ENCODE peak calls at places on chromosomes 2 and 18, in ten cellular contexts. K is RWPE1, M is lower lobe of right lung, W is GM12878, X is sigmoid colon, I is epithelial cell of esophagus, D is upper lobe of right lung, L is fibroblast of lung, N is GM10248, F is HFF-Myc. R is an unnamed sample.

GRCh38 chr2:176147215-176147789 is 4.0 kb upstream of the HOXD4 start:
- DNase-seq in M (no peak), K (no peak), L (no peak), F (no peak), X (no peak), W (no peak), I (no peak), N (no peak), D (no peak), R (no peak)

GRCh38 chr2:173983414-173983871 is 18.3 kb upstream of the SP3 start:
- DNase-seq in L (peak), M (no peak), K (no peak), W (no peak), D (no peak), I (no peak), F (no peak), N (no peak), X (no peak), R (peak)

GRCh38 chr18:67290421-67290820 is 226.1 kb downstream of the DSEL start:
- DNase-seq in M (no peak), F (no peak), W (no peak), K (no peak), N (no peak), D (no peak), X (no peak), L (peak), I (no peak), R (no peak)

GRCh38 chr2:220785181-220785580 is 786.9 kb downstream of the EPHA4 start:
- DNase-seq in I (peak), D (no peak), L (no peak), X (no peak), K (no peak), W (no peak), M (no peak), F (no peak), N (no peak), R (no peak)

GRCh38 chr18:7931763-7932162 is 364.6 kb downstream of the PTPRM start:
- DNase-seq in M (no peak), L (no peak), X (no peak), N (no peak), F (no peak), I (no peak), D (no peak), K (no peak), W (no peak), R (no peak)

GRCh38 chr2:31268344-31268743 is 34.4 kb downstream of the EHD3 start:
- DNase-seq in W (no peak), N (no peak), F (no peak), M (no peak), X (no peak), K (no peak), I (peak), D (no peak), L (no peak), R (no peak)

GRCh38 chr2:88919087-88919738 is 227.7 kb downstream of the RPIA start:
- DNase-seq in I (peak), D (no peak), K (peak), N (no peak), W (no peak), M (no peak), L (peak), F (no peak), X (no peak), R (no peak)

GRCh38 chr18:36402765-36403396 is 105.4 kb downstream of the FHOD3 start:
- DNase-seq in N (no peak), I (no peak), K (no peak), M (no peak), L (peak), X (peak), W (no peak), D (no peak), F (no peak), R (peak)

GRCh38 chr2:238774980-238775509 is 72.8 kb upstream of the TWIST2 start:
- DNase-seq in M (no peak), D (no peak), I (no peak), L (no peak), X (no peak), K (no peak), N (no peak), F (no peak), W (no peak), R (no peak)

GRCh38 chr2:239674981-239675855 is 274.4 kb upstream of the HDAC4 start:
- DNase-seq in W (no peak), X (no peak), D (peak), K (no peak), L (no peak), M (no peak), I (no peak), F (no peak), N (no peak), R (no peak)

GRCh38 chr18:37654034-37654433 is 88.4 kb upstream of the CELF4 start:
- DNase-seq in W (no peak), I (no peak), M (no peak), L (no peak), D (no peak), X (no peak), N (no peak), F (no peak), K (no peak), R (no peak)

GRCh38 chr2:64015386-64015785 is 3.8 kb downstream of the VPS54 start:
- DNase-seq in F (no peak), D (no peak), M (no peak), N (no peak), I (no peak), L (no peak), X (no peak), W (no peak), K (no peak), R (no peak)

GRCh38 chr2:150120271-150120950 is 367.1 kb downstream of the RND3 start:
- DNase-seq in N (no peak), X (no peak), M (no peak), W (no peak), L (no peak), K (no peak), D (no peak), I (no peak), F (no peak), R (no peak)

GRCh38 chr2:190216829-190217228 is 102.8 kb downstream of the HIBCH start:
- DNase-seq in L (no peak), W (no peak), K (no peak), X (no peak), M (no peak), D (no peak), I (no peak), F (no peak), N (no peak), R (no peak)

GRCh38 chr2:41698787-41699422 is 348.9 kb upstream of the PKDCC start:
- DNase-seq in I (peak), D (peak), M (no peak), K (no peak), W (no peak), X (peak), L (peak), F (no peak), N (peak), R (no peak)

GRCh38 chr18:58590231-58590630 is 38.7 kb downstream of the ALPK2 start:
- DNase-seq in F (no peak), X (peak), I (no peak), K (no peak), L (no peak), W (no peak), N (no peak), M (no peak), D (no peak), R (no peak)

GRCh38 chr2:147040585-147041494 is 804.0 kb upstream of the ACVR2A start:
- DNase-seq in I (no peak), F (no peak), X (no peak), N (no peak), W (no peak), K (no peak), M (no peak), L (no peak), D (no peak), R (no peak)

GRCh38 chr2:239058746-239059145 is 210.9 kb downstream of the TWIST2 start:
- DNase-seq in K (no peak), F (no peak), X (no peak), L (no peak), N (no peak), I (no peak), W (no peak), M (no peak), D (no peak), R (no peak)

GRCh38 chr2:235000426-235001236 is 48.8 kb downstream of the SH3BP4 start:
- DNase-seq in D (no peak), F (no peak), K (no peak), X (peak), M (no peak), L (peak), W (no peak), N (no peak), I (no peak), R (no peak)

GRCh38 chr2:219381448-219381847 is 6.3 kb downstream of the DNPEP start:
- DNase-seq in K (no peak), X (no peak), I (no peak), D (no peak), M (no peak), L (no peak), N (no peak), F (no peak), W (no peak), R (no peak)

DNA sequence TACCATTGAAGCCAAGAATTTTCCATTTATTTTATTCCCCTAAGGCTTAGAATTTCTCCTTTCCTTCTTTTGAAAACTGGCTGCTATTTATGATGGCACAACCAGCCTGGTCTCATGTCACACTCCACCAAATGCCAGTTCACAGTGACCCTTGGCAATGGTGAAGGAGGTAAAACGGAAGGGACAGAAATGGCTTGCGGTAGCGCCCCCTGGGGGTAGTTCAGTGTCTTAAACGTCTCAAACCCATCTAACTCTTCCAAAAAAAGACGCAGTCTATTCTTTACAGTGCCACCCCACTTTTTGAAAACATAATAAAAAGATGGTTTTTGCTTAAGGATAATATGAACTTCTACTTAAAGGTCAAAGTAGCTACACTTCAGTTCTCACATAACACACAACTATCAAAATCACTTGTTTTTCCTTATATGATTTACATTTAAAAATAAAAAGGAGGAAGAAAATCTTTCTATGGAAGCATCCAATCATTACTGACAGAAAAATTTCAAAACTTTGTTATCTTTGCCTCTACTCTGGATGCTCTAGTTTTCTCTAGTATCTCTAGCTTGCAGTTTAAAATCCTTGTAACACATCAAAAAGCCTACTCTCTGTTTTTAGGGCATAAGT is 28.0 kb downstream of the PNO1 start:
- DNase-seq in W (peak), D (peak), I (peak), N (peak), K (no peak), F (peak), M (peak), X (no peak), L (peak), R (peak)
- TF ChIP-seq CTCF in W (peak), D (peak), I (peak), N (peak), K (peak), F (peak), M (peak), X (peak), L (peak), R (peak)

GRCh38 chr2:121211689-121212151 is 73.3 kb downstream of the TFCP2L1 start:
- DNase-seq in W (no peak), N (no peak), K (peak), I (peak), D (no peak), X (no peak), F (no peak), M (peak), L (no peak), R (no peak)
- TF ChIP-seq CTCF in W (no peak), N (no peak), K (no peak), I (peak), D (no peak), X (no peak), F (no peak), M (no peak), L (no peak), R (no peak)

GRCh38 chr2:38037757-38038615 is 38.0 kb downstream of the CYP1B1 start:
- DNase-seq in M (no peak), N (peak), X (no peak), K (no peak), I (peak), L (peak), W (peak), F (no peak), D (no peak), R (no peak)
- TF ChIP-seq CTCF in M (peak), N (peak), X (peak), K (no peak), I (no peak), L (peak), W (peak), F (peak), D (peak), R (peak)

GRCh38 chr2:56676966-56677365 is 493.2 kb downstream of the CCDC85A start:
- DNase-seq in N (no peak), K (no peak), L (no peak), W (no peak), M (no peak), D (no peak), X (no peak), F (no peak), I (no peak), R (no peak)

GRCh38 chr2:56666758-56667157 is 483.0 kb downstream of the CCDC85A start:
- DNase-seq in F (no peak), W (no peak), I (no peak), N (no peak), K (no peak), X (no peak), M (no peak), D (no peak), L (no peak), R (no peak)

GRCh38 chr2:56671973-56672569 is 488.3 kb downstream of the CCDC85A start:
- DNase-seq in D (no peak), K (no peak), X (no peak), W (no peak), N (no peak), I (peak), L (no peak), M (no peak), F (no peak), R (no peak)
- TF ChIP-seq CTCF in D (no peak), K (no peak), X (no peak), W (no peak), N (no peak), I (no peak), L (no peak), M (no peak), F (no peak), R (no peak)

DNA sequence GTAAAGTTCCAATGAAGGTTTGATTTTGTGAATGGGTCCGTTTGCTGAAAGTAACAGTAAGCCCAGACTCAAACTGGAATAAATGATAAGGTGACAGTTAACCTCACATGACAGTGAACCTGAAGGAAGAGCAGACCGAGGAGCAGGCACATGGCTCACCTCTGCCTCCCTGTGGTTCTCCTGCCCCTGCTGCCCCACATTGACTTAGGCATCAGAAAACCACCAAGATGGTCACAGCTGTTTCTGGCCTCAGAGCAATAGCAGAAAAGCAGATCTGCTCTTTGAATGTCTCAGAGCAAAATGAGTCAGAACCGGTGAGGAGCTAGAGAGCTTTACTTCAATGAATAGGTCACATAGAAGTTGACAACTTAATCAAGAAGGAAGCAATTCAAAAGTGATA is 487.6 kb downstream of the METTL4 start:
- DNase-seq in K (no peak), L (no peak), I (peak), X (no peak), W (no peak), D (no peak), F (no peak), N (no peak), M (no peak), R (no peak)
- TF ChIP-seq CTCF in K (no peak), L (no peak), I (peak), X (no peak), W (peak), D (peak), F (peak), N (no peak), M (no peak), R (peak)

GRCh38 chr2:232999354-232999753 is 13.7 kb downstream of the NGEF start:
- DNase-seq in N (no peak), D (peak), F (no peak), K (no peak), I (peak), X (peak), L (no peak), M (no peak), W (no peak), R (no peak)
- TF ChIP-seq CTCF in N (peak), D (no peak), F (no peak), K (no peak), I (no peak), X (no peak), L (no peak), M (no peak), W (no peak), R (no peak)

GRCh38 chr2:8617048-8617447 is 64.8 kb upstream of the ID2 start:
- DNase-seq in K (no peak), I (no peak), F (no peak), N (no peak), L (no peak), W (no peak), M (peak), D (peak), X (no peak), R (no peak)
- TF ChIP-seq CTCF in K (no peak), I (no peak), F (no peak), N (no peak), L (no peak), W (no peak), M (no peak), D (no peak), X (no peak), R (no peak)

GRCh38 chr18:25604909-25605247 is 252.9 kb upstream of the ZNF521 start:
- DNase-seq in K (no peak), N (no peak), X (no peak), F (no peak), D (peak), I (no peak), W (no peak), L (no peak), M (no peak), R (no peak)
- TF ChIP-seq CTCF in K (no peak), N (no peak), X (no peak), F (no peak), D (no peak), I (no peak), W (no peak), L (no peak), M (no peak), R (no peak)

GRCh38 chr2:68921646-68922045 is 31.0 kb downstream of the GKN2 start:
- DNase-seq in N (no peak), X (no peak), F (no peak), I (peak), L (no peak), K (no peak), M (no peak), D (no peak), W (no peak), R (no peak)

GRCh38 chr2:68917034-68917718 is 35.5 kb downstream of the GKN2 start:
- DNase-seq in X (no peak), K (no peak), F (no peak), W (no peak), N (no peak), L (no peak), M (no peak), D (no peak), I (no peak), R (no peak)

GRCh38 chr2:68918497-68918896 is 34.2 kb downstream of the GKN2 start:
- DNase-seq in N (no peak), M (no peak), L (no peak), X (no peak), I (peak), W (no peak), D (no peak), K (no peak), F (no peak), R (no peak)

GRCh38 chr2:68916226-68916625 is 36.5 kb downstream of the GKN2 start:
- DNase-seq in W (no peak), X (no peak), I (no peak), D (no peak), N (no peak), K (no peak), F (no peak), L (no peak), M (no peak), R (no peak)

DNA sequence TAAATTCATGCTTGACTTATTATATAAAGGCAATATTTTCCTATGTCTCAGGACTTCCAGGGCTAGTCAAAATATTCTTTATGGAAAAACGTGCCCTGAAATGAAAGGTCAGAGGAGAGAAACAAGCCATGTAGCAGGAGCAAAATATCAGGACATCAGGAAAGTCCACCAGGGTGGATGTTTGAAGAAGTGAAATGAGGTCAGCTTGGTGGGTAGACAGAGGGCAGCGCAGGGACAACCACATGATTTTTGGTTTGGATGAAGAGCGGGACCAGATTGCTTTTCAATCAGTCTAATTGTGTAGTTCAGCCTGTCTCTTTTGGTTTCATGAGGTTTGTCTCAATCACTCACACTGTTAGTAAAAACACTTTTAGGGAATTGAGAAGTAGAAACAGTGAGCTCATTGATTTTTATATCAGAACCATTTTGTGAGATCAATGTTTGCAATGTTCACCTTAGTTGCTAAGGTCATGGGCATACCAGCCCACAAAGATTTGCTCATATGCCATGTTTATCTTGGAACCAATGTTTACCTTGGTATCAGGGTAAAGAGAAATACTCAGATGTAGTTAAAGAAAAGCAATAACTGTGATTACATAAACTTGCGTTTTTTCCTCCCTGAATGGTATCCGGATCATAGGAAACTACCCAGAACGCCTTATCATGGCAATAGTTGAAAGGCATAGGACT is 32.1 kb downstream of the GKN2 start:
- DNase-seq in D (no peak), K (no peak), W (no peak), X (no peak), M (no peak), L (no peak), N (no peak), I (no peak), F (no peak), R (no peak)
- TF ChIP-seq CTCF in D (no peak), K (no peak), W (no peak), X (no peak), M (no peak), L (no peak), N (no peak), I (no peak), F (no peak), R (no peak)

GRCh38 chr2:11121823-11122155 is 33.5 kb upstream of the SLC66A3 start:
- DNase-seq in D (no peak), N (no peak), K (no peak), I (no peak), W (no peak), L (no peak), M (no peak), F (no peak), X (no peak), R (no peak)

GRCh38 chr2:11123001-11123809 is 32.1 kb upstream of the SLC66A3 start:
- DNase-seq in L (no peak), F (no peak), D (no peak), N (no peak), K (no peak), I (no peak), M (no peak), X (no peak), W (no peak), R (no peak)

GRCh38 chr2:11123856-11124759 is 31.2 kb upstream of the SLC66A3 start:
- DNase-seq in W (no peak), F (no peak), X (no peak), L (peak), D (peak), N (peak), I (peak), K (peak), M (peak), R (no peak)

GRCh38 chr2:11122380-11122779 is 32.9 kb upstream of the SLC66A3 start:
- DNase-seq in N (no peak), I (peak), X (no peak), L (peak), K (no peak), W (no peak), D (no peak), F (no peak), M (no peak), R (no peak)

GRCh38 chr2:11124760-11125068 is 30.6 kb upstream of the SLC66A3 start:
- DNase-seq in K (no peak), L (no peak), M (no peak), X (no peak), I (no peak), F (no peak), W (no peak), D (no peak), N (no peak), R (no peak)
- TF ChIP-seq CTCF in K (no peak), L (no peak), M (no peak), X (no peak), I (no peak), F (no peak), W (no peak), D (no peak), N (no peak), R (no peak)

R was measured in astrocyte of the cerebellum.